ENCODE peak calls at places on chromosome 4, in seven cellular contexts. U is BE2C, S is left ventricle myocardium inferior, G is Caco-2, I is uterus, P is endodermal cell, E is kidney. C is an unnamed sample. For H3K4me1, the result is how much of the 10 kb centered on the place peaks cover.

GRCh38 chr4:67087897-67088296 is 457.4 kb downstream of the CENPC start:
- DNase-seq in U (peak), S (no peak), G (no peak), I (no peak), P (peak), E (no peak), C (no peak)

GRCh38 chr4:117447925-117448324 is 362.5 kb upstream of the TRAM1L1 start:
- DNase-seq in U (peak), S (no peak), G (no peak), I (no peak), P (peak), E (no peak), C (no peak)

GRCh38 chr4:118968006-118968405 is 79.4 kb downstream of the SYNPO2 start:
- DNase-seq in U (peak), S (no peak), G (no peak), I (peak), P (peak), E (peak), C (no peak)

GRCh38 chr4:73653695-73654106 is 33.5 kb upstream of the RASSF6 start:
- DNase-seq in U (no peak), S (no peak), G (no peak), I (no peak), P (no peak), E (no peak), C (peak)

GRCh38 chr4:184406915-184407314 is 67.4 kb downstream of the IRF2 start:
- DNase-seq in U (no peak), S (no peak), G (no peak), I (peak), P (no peak), E (no peak), C (no peak)

GRCh38 chr4:80387390-80388283 is 52.1 kb downstream of the CFAP299 start:
- DNase-seq in U (no peak), S (no peak), G (no peak), I (no peak), P (no peak), E (peak), C (no peak)

GRCh38 chr4:174217273-174218126 is 66.0 kb downstream of the FBXO8 start:
- DNase-seq in U (peak), S (peak), G (no peak), I (no peak), P (peak), E (peak), C (no peak)

GRCh38 chr4:60088803-60089202 is 1111.3 kb upstream of the ADGRL3 start:
- DNase-seq in U (no peak), S (no peak), G (no peak), I (no peak), P (no peak), E (no peak), C (no peak)

GRCh38 chr4:139208404-139208945 is 31.5 kb upstream of the ELF2 start:
- DNase-seq in U (no peak), S (no peak), G (no peak), I (peak), P (no peak), E (no peak), C (peak)

GRCh38 chr4:38097818-38098217 is 137.6 kb downstream of the PTTG2 start:
- DNase-seq in U (no peak), S (no peak), G (no peak), I (no peak), P (no peak), E (no peak), C (no peak)

GRCh38 chr4:138488527-138488926 is 246.4 kb upstream of the SLC7A11 start:
- DNase-seq in U (no peak), S (no peak), G (no peak), I (no peak), P (no peak), E (no peak), C (no peak)

GRCh38 chr4:57020467-57021101 is 41.9 kb downstream of the POLR2B start:
- DNase-seq in U (no peak), S (no peak), G (no peak), I (no peak), P (no peak), E (no peak), C (peak)

GRCh38 chr4:99382745-99383360 is 30.3 kb upstream of the ADH1C start:
- DNase-seq in U (no peak), S (no peak), G (no peak), I (no peak), P (no peak), E (no peak), C (no peak)
- H3K4me1 ChIP-seq in U (under half), S (under half), G (under half), I (under half), P (under half), E (under half), C (under half)

DNA sequence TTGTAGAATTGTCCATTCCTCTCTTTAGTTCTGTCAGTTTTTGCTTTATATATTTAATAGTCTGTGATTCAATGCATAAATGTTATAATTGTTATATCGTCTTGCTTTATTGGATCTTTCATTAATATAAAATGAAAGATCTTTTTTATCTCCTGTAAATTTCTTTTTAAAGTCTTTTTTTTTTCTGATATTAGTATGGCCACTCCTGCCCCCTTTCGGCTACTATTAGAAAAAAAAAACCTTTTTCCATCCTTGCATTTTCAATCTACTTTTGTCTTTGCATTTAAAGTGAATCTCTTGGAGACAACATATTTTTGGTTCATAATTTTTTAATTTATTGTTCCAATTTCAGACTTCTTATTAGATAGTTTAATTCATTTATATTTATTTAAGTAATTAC is 677.4 kb upstream of the NDST4 start:
- DNase-seq in U (no peak), S (no peak), G (no peak), I (no peak), P (no peak), E (no peak), C (no peak)
- TF ChIP-seq CTCF in U (peak), S (no peak), G (no peak), I (no peak), P (peak), E (no peak), C (no peak)

GRCh38 chr4:13540446-13541175 is 3.7 kb downstream of the NKX3-2 start:
- DNase-seq in U (no peak), S (no peak), G (no peak), I (no peak), P (peak), E (no peak), C (no peak)
- H3K4me1 ChIP-seq in U (under half), S (half or more), G (under half), I (under half), P (under half), E (under half), C (under half)

DNA sequence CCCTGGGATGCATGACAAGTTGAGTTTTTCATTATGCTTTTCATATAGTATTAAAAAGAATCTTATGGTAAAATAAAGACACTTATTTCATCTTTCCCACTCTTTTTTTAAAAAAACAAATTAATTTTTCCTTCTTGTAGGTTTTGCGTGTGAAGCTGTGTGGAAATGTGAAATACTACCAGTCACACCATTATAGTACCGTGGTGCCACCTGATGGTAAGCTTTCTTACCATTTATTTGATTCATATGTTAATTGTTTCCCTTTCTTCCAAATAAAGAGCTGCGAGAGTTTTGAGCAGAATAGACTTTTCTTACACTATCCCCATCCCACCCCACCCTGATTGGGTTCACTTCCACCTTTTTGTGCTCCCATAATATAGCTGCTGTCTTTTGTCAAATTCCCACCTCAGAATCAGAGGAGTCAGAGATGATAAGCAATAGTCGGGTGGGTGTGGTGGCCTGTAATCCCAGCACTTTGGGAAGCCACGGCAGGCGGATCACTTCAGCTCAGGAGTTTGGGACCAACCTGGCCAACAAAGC is 44.3 kb downstream of the CASP6 start:
- DNase-seq in U (no peak), S (no peak), G (no peak), I (no peak), P (no peak), E (no peak), C (no peak)
- TF ChIP-seq CTCF in U (no peak), S (peak), G (no peak), I (peak), P (peak), E (no peak), C (peak)

DNA sequence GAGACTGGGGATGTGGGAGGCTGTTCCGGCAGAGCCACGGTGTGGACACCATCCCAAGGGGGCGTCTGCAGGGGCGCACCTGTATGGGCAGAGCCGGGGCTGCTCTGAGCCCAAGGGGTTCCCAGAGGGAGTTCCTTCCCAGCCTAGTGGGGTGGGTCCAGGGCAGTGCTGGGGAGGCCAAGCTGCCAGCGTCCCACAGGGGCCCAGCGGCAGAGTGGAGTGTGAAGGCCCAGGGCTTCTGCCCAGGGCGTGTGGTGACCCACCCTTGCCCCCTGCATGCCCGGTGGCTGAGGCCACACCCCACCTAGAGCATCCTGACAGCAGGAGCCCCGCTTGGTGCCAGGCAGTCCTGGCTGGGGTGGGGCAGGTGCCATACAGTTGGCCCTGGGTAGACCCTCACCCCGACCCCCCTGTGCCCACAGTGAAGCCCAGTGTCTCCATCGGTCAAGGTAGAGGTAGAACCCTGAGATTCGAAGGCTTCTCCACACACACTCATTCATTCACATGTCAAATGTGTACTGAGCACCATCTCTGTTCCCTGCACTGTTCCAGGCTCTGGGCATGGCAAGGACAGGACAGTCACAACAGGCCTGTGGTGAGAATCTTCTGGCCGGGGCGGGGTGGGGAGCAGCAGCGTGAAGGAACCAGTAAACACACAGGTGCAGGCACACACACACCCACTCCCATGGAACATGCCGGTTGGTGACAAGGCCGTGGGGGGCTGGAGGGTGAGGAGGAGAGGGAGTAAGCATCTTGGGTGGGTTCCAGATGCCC is 29.2 kb downstream of the TACC3 start:
- DNase-seq in U (no peak), S (no peak), G (no peak), I (no peak), P (no peak), E (no peak), C (no peak)
- H3K4me1 ChIP-seq in U (under half), S (under half), G (under half), I (under half), P (under half), E (under half), C (under half)

GRCh38 chr4:110620352-110621327 is 2.2 kb downstream of the PITX2 start:
- DNase-seq in U (peak), S (no peak), G (peak), I (no peak), P (peak), E (peak), C (peak)
- TF ChIP-seq CTCF in U (peak), S (no peak), G (no peak), I (no peak), P (peak), E (no peak), C (peak)

DNA sequence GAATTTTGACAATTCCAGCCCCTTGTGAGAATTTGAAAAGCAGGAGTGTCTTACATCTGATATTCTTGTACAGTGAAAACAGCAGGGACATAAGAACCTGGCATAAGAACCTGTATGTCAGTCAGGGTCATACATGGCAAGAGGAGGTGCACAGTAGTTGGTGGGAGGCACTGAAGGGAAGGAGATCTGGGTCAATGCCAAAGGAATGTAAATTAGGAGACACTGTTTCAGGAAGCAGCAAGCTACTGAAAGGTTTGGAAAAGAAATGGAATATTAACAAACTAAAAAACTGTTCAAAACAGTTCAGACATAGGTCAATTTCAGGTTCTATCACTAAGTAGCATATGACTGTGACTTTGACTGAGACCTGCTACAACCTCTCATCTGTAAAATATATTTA is 25.0 kb upstream of the SPP1 start:
- DNase-seq in U (no peak), S (no peak), G (no peak), I (no peak), P (no peak), E (no peak), C (no peak)
- H3K4me1 ChIP-seq in U (under half), S (under half), G (under half), I (under half), P (under half), E (under half), C (under half)

DNA sequence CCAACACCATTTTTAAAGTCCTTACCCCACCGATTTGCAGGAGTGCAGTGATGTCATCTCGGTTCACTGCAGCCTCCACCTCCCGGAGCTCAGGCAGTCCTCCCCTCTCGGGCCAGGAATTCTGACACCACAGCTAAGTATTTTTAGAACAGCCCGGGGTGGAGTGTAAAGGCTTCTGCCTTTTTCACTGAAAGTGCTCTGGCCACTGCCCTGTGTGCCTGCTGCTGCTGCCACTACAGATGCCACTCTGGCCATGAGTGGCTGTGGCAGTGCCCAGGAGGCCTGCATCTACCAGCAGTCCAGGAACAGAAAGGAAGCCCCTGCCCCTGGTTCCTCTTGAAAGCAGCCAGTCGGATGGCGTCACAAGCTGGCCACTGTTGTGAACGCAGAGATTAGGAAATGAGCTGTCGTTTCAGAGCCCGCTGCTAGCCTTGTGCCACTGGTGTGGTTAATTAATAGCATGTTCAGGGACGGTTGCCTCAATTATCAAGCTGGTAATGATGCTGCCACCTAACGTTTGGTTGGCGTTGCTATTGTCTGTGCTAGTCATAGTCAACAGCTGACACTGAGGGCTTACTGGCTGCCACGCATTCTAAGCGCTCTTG is 23.6 kb upstream of the TBC1D14 start:
- DNase-seq in U (no peak), S (peak), G (no peak), I (peak), P (no peak), E (no peak), C (no peak)
- TF ChIP-seq CTCF in U (peak), S (peak), G (no peak), I (peak), P (no peak), E (no peak), C (peak)

GRCh38 chr4:70940134-70940533 is 38.0 kb downstream of the MOB1B start:
- DNase-seq in U (no peak), S (no peak), G (no peak), I (no peak), P (peak), E (no peak), C (no peak)
- H3K4me1 ChIP-seq in U (under half), S (under half), G (under half), I (under half), P (under half), E (under half), C (under half)

C was measured in foreskin keratinocyte.